ENCODE peak calls at places on chromosomes 7 and 10, in seven cellular contexts. V is brain microvascular endothelial cell, Y is astrocyte, S is heart right ventricle, D is psoas muscle, E is hepatocyte, X is ascending aorta. O is an unnamed sample.

GRCh38 chr10:69107667-69108066 is 16.3 kb upstream of the VPS26A start:
- DNase-seq in S (no peak), V (no peak), D (no peak), E (no peak), Y (no peak), X (no peak), O (no peak)

GRCh38 chr7:150901160-150902035 is 49.1 kb downstream of the AOC1 start:
- DNase-seq in V (no peak), D (no peak), Y (no peak), S (peak; percentile 40), X (no peak), E (peak; percentile 41), O (no peak)

GRCh38 chr7:140526901-140527664 is 47.8 kb upstream of the MKRN1 start:
- DNase-seq in V (no peak), X (no peak), E (no peak), S (no peak), D (no peak), Y (peak; percentile 54), O (no peak)

GRCh38 chr10:32295027-32295426 is 51.9 kb downstream of the EPC1 start:
- DNase-seq in Y (no peak), S (no peak), V (no peak), D (no peak), E (no peak), X (no peak), O (no peak)

GRCh38 chr7:99016196-99016595 is 127.7 kb downstream of the SMURF1 start:
- DNase-seq in X (no peak), S (no peak), E (no peak), D (no peak), Y (no peak), V (no peak), O (no peak)

GRCh38 chr7:21967500-21968099 is 21.9 kb upstream of the CDCA7L start:
- DNase-seq in D (no peak), Y (no peak), S (no peak), X (no peak), E (no peak), V (peak; percentile 51), O (no peak)

GRCh38 chr7:128741491-128741890 is 2.3 kb downstream of the CALU start:
- DNase-seq in D (no peak), Y (no peak), V (no peak), E (no peak), X (no peak), S (no peak), O (no peak)

GRCh38 chr7:617614-618538 is 98.2 kb upstream of the PDGFA start:
- DNase-seq in V (no peak), S (no peak), X (no peak), E (peak; percentile 55), D (peak; percentile 26), Y (no peak), O (no peak)

GRCh38 chr10:4384254-4384653 is 441.8 kb upstream of the AKR1E2 start:
- DNase-seq in V (peak; percentile 48), D (no peak), Y (peak; percentile 69), S (no peak), E (no peak), X (no peak), O (no peak)

GRCh38 chr7:136134503-136134902 is 157.3 kb upstream of the MTPN start:
- DNase-seq in E (peak; percentile 18), S (no peak), Y (peak; percentile 32), D (no peak), X (no peak), V (peak; percentile 77), O (no peak)

GRCh38 chr7:33933611-33934281 is 28.4 kb downstream of the BMPER start:
- DNase-seq in E (no peak), V (peak; percentile 80), X (no peak), D (no peak), S (no peak), Y (peak; percentile 80), O (no peak)

GRCh38 chr7:131336956-131337355 is 9.3 kb downstream of the MKLN1 start:
- DNase-seq in Y (no peak), D (no peak), V (no peak), E (no peak), X (no peak), S (no peak), O (no peak)

GRCh38 chr7:13028036-13028730 is 340.8 kb downstream of the ARL4A start:
- DNase-seq in V (no peak), Y (no peak), E (no peak), S (no peak), X (no peak), D (no peak), O (no peak)

GRCh38 chr7:55271661-55272060 is 93.5 kb upstream of the LANCL2 start:
- DNase-seq in S (no peak), Y (no peak), V (no peak), D (no peak), X (no peak), E (no peak), O (no peak)

GRCh38 chr10:3067045-3067858 is at the start of gene PFKP:
- DNase-seq in E (peak; percentile 44), D (peak; percentile 58), X (no peak), S (peak; percentile 50), V (no peak), Y (no peak), O (no peak)

GRCh38 chr7:154372106-154372505 is 319.9 kb downstream of the DPP6 start:
- DNase-seq in D (no peak), V (no peak), Y (no peak), S (no peak), X (no peak), E (no peak), O (no peak)

GRCh38 chr7:52017802-52018679 is 701.4 kb upstream of the COBL start:
- DNase-seq in V (no peak), X (no peak), Y (no peak), S (no peak), E (peak; percentile 50), D (no peak), O (no peak)

GRCh38 chr10:92571649-92572048 is 2.2 kb downstream of the IDE start:
- DNase-seq in X (no peak), E (no peak), D (no peak), V (no peak), S (no peak), Y (peak; percentile 64), O (no peak)

GRCh38 chr10:92573091-92573797 is 649 bp downstream of the IDE start:
- DNase-seq in Y (peak; percentile 26), V (no peak), S (no peak), E (peak; percentile 58), D (peak; percentile 59), X (no peak), O (no peak)

GRCh38 chr10:92573798-92574544 is at the start of gene IDE:
- DNase-seq in V (peak; percentile 74), D (peak; percentile 93), Y (peak; percentile 91), S (peak; percentile 93), X (peak; percentile 19), E (peak; percentile 92), O (peak; percentile 86)

GRCh38 chr10:92574545-92575377 is 868 bp upstream of the IDE start:
- DNase-seq in X (no peak), D (no peak), S (no peak), Y (peak; percentile 48), E (no peak), V (peak; percentile 32), O (no peak)

GRCh38 chr10:92572362-92573090 is 1.4 kb downstream of the IDE start:
- DNase-seq in X (no peak), S (no peak), Y (peak; percentile 6), E (peak; percentile 10), D (no peak), V (no peak), O (no peak)
- TF ChIP-seq CTCF in X (no peak), S (no peak), Y (no peak), E (no peak), D (no peak), V (no peak), O (no peak)

GRCh38 chr10:98252451-98252850 is 15.5 kb downstream of the LOXL4 start:
- DNase-seq in V (no peak), X (no peak), E (no peak), S (no peak), Y (no peak), D (no peak), O (no peak)

GRCh38 chr10:98246911-98247820 is 20.8 kb downstream of the LOXL4 start:
- DNase-seq in E (no peak), X (no peak), D (peak; percentile 68), S (no peak), V (no peak), Y (peak; percentile 84), O (no peak)

GRCh38 chr10:98251399-98251798 is 16.6 kb downstream of the LOXL4 start:
- DNase-seq in E (no peak), Y (no peak), X (no peak), D (no peak), V (no peak), S (no peak), O (no peak)

GRCh38 chr10:98248018-98248417 is 20.0 kb downstream of the LOXL4 start:
- DNase-seq in V (no peak), S (no peak), D (no peak), X (no peak), Y (no peak), E (no peak), O (no peak)

GRCh38 chr10:98249134-98249533 is 18.9 kb downstream of the LOXL4 start:
- DNase-seq in E (no peak), S (no peak), Y (no peak), D (no peak), X (no peak), V (no peak), O (no peak)
- H3K36me3 ChIP-seq in E (no peaks in the 10 kb centered on the region), S (no peaks in the 10 kb centered on the region), Y (peaks cover 10% of the 10 kb centered on the region), D (peaks cover 4% of the 10 kb centered on the region), X (peaks cover 68% of the 10 kb centered on the region), V (peaks cover 25% of the 10 kb centered on the region), O (peaks cover 30% of the 10 kb centered on the region)

GRCh38 chr7:107758667-107759066 is 14.7 kb downstream of the CBLL1 start:
- DNase-seq in S (no peak), D (no peak), V (no peak), E (no peak), Y (no peak), X (no peak), O (no peak)

GRCh38 chr7:107751113-107751512 is 7.2 kb downstream of the CBLL1 start:
- DNase-seq in S (no peak), V (no peak), X (no peak), E (no peak), D (no peak), Y (no peak), O (no peak)

DNA sequence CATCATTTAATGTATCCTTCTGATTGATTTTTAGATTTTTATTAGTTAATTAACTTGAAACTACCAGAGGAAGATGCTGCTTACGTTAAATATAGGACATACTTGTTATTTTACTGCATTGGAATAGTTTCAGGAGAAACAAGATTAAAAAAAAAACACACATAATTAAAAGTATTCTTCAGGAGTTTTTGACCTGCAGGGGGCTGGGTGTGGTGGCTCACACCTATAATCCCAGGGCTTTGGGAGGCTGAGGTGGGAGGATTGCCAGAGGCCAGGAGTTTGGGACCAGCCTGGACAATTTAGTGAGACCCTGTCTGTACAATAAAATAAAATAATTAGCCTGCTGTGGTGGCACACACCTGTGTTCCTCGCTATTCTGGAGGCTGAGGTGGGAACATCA is 10.7 kb downstream of the CBLL1 start:
- DNase-seq in E (no peak), D (no peak), X (no peak), V (no peak), S (no peak), Y (no peak), O (no peak)
- TF ChIP-seq CTCF in E (no peak), D (no peak), X (no peak), V (peak; percentile 33), S (no peak), Y (no peak), O (no peak)

DNA sequence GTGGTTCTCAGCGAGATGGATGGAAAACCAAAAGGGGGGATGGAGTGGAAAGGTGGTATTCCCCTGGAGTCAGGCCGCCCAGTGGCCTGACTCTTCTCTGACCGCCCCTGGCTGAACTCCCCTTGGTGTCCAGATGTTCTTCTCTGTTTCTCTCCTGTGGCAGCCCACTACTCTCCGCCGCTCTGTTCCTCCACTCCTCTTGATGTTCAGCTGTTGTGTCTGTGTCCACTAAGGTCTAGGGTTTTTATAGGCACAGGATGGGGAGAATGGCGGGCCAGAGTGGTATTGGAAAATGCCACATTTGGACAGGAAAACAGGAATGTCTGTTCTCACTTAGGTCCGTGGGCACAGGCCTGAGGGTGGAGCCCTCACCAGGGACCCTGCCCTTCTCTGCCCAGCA is 954.3 kb upstream of the MBL2 start:
- DNase-seq in V (no peak), S (no peak), D (no peak), E (no peak), X (no peak), Y (no peak), O (no peak)
- H3K36me3 ChIP-seq in V (no peaks in the 10 kb centered on the region), S (no peaks in the 10 kb centered on the region), D (no peaks in the 10 kb centered on the region), E (no peaks in the 10 kb centered on the region), X (no peaks in the 10 kb centered on the region), Y (no peaks in the 10 kb centered on the region), O (no peaks in the 10 kb centered on the region)